ENCODE peak calls at places on chromosomes 3 and 15, in four cellular contexts. U is epithelial cell of esophagus; E is neural progenitor cell; L is naive thymus-derived CD8-positive, alpha-beta T cell. R is an unnamed sample.

GRCh38 chr3:27637346-27638000 is 84.7 kb downstream of the EOMES start:
- DNase-seq in U (no peak), E (peak; percentile 54), L (no peak), R (no peak)

GRCh38 chr3:30648670-30649357 is 42.4 kb downstream of the TGFBR2 start:
- DNase-seq in U (no peak), E (no peak), L (no peak), R (no peak)

GRCh38 chr3:37571269-37571668 is 290.4 kb upstream of the CTDSPL start:
- DNase-seq in U (no peak), E (no peak), L (no peak), R (no peak)

GRCh38 chr3:9778102-9778501 is 8.4 kb upstream of the CAMK1 start:
- DNase-seq in U (peak; percentile 77), E (no peak), L (no peak), R (no peak)

GRCh38 chr3:105424412-105425152 is 57.9 kb downstream of the ALCAM start:
- DNase-seq in U (no peak), E (no peak), L (no peak), R (no peak)

GRCh38 chr15:78076231-78077052 is 1.1 kb downstream of the TBC1D2B start:
- DNase-seq in U (no peak), E (peak; percentile 61), L (no peak), R (no peak)

GRCh38 chr3:4710191-4710590 is 217.0 kb downstream of the ITPR1 start:
- DNase-seq in U (no peak), E (no peak), L (no peak), R (no peak)

GRCh38 chr15:101303408-101303807 is 8.4 kb upstream of the SNRPA1 start:
- DNase-seq in U (no peak), E (no peak), L (no peak), R (no peak)

GRCh38 chr3:45204136-45204535 is 22.0 kb downstream of the TMEM158 start:
- DNase-seq in U (peak; percentile 76), E (no peak), L (no peak), R (no peak)

GRCh38 chr3:12227833-12228232 is 61.0 kb upstream of the PPARG start:
- DNase-seq in U (no peak), E (no peak), L (no peak), R (no peak)

GRCh38 chr15:67144609-67145306 is 79.4 kb downstream of the SMAD3 start:
- DNase-seq in U (peak; percentile 48), E (no peak), L (no peak), R (no peak)

GRCh38 chr3:36933540-36934296 is 11.1 kb downstream of the TRANK1 start:
- DNase-seq in U (no peak), E (no peak), L (no peak), R (no peak)